ENCODE peak calls at places on chromosome 13, in four cellular contexts. D, M, U and I are unnamed samples.

GRCh38 chr13:98484289-98485219 is 92.4 kb downstream of the STK24 start:
- DNase-seq in D (no peak), M (peak), U (peak), I (no peak)

GRCh38 chr13:105442941-105443340 is 1092.5 kb downstream of the EFNB2 start:
- DNase-seq in D (no peak), M (no peak), U (no peak), I (no peak)

GRCh38 chr13:60591348-60591747 is 194.3 kb downstream of the TDRD3 start:
- DNase-seq in D (no peak), M (no peak), U (no peak), I (no peak)

GRCh38 chr13:111449041-111449440 is 128.6 kb downstream of the TEX29 start:
- DNase-seq in D (no peak), M (no peak), U (no peak), I (no peak)

GRCh38 chr13:113539822-113540221 is 44.7 kb upstream of the TFDP1 start:
- DNase-seq in D (no peak), M (no peak), U (no peak), I (no peak)

GRCh38 chr13:51666839-51667238 is 82.6 kb downstream of the WDFY2 start:
- DNase-seq in D (no peak), M (no peak), U (no peak), I (no peak)

GRCh38 chr13:44884076-44884729 is 105.1 kb downstream of the NUFIP1 start:
- DNase-seq in D (no peak), M (no peak), U (no peak), I (no peak)

GRCh38 chr13:29923554-29924481 is 73.4 kb upstream of the UBL3 start:
- DNase-seq in D (no peak), M (peak), U (peak), I (peak)

GRCh38 chr13:64529874-64530485 is 2700.2 kb downstream of the PCDH9 start:
- DNase-seq in D (no peak), M (peak), U (peak), I (peak)

GRCh38 chr13:30373727-30374126 is 48.6 kb upstream of the UBE2L5 start:
- DNase-seq in D (peak), M (no peak), U (no peak), I (no peak)

GRCh38 chr13:75704194-75704941 is 68.2 kb downstream of the LMO7 start:
- DNase-seq in D (no peak), M (no peak), U (no peak), I (no peak)

GRCh38 chr13:47420568-47420967 is 523.7 kb upstream of the HTR2A start:
- DNase-seq in D (no peak), M (no peak), U (no peak), I (no peak)

GRCh38 chr13:42027286-42027685 is 21.2 kb upstream of the DGKH start:
- DNase-seq in D (no peak), M (no peak), U (no peak), I (no peak)

GRCh38 chr13:112160558-112160957 is 93.6 kb downstream of the SOX1 start:
- DNase-seq in D (no peak), M (no peak), U (no peak), I (no peak)

GRCh38 chr13:61989984-61990383 is 574.3 kb upstream of the PCDH20 start:
- DNase-seq in D (no peak), M (no peak), U (no peak), I (no peak)

GRCh38 chr13:99371956-99372355 is 64.8 kb upstream of the GPR183 start:
- DNase-seq in D (no peak), M (no peak), U (no peak), I (no peak)

GRCh38 chr13:43537124-43537523 is 249.6 kb downstream of the ENOX1 start:
- DNase-seq in D (no peak), M (no peak), U (no peak), I (no peak)
- TF ChIP-seq CREB1 in D (no peak), M (no peak), U (no peak), I (no peak)

DNA sequence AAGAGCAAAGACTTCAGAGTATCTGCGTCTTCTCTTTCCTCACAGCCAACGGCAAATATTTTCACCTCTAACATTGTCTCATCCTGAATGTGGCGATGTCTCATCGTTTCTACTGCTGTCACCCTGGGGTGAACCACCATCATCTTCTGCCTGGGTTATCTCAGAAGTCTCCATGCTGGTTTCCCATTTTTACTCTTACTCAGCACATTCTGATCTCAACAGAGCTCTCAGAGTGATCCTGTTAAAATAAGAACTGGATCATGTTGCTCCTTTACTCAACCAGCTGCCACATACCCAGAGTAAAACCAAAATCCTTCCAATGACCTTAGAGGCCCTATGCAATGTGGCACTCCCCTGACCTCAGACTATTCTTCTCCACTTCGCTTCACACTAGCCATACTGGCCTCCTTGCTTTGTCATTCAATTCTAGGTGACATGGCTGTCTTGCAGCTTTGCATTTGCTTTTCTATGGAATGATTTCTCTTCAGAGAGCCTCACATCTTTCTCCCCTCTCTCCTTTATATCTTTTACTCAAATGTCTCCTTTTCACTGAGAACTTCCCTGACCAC is 7.8 kb upstream of the OLFM4 start:
- DNase-seq in D (no peak), M (no peak), U (no peak), I (no peak)
- TF ChIP-seq RFX5 in D (no peak), M (no peak), U (no peak), I (no peak)

DNA sequence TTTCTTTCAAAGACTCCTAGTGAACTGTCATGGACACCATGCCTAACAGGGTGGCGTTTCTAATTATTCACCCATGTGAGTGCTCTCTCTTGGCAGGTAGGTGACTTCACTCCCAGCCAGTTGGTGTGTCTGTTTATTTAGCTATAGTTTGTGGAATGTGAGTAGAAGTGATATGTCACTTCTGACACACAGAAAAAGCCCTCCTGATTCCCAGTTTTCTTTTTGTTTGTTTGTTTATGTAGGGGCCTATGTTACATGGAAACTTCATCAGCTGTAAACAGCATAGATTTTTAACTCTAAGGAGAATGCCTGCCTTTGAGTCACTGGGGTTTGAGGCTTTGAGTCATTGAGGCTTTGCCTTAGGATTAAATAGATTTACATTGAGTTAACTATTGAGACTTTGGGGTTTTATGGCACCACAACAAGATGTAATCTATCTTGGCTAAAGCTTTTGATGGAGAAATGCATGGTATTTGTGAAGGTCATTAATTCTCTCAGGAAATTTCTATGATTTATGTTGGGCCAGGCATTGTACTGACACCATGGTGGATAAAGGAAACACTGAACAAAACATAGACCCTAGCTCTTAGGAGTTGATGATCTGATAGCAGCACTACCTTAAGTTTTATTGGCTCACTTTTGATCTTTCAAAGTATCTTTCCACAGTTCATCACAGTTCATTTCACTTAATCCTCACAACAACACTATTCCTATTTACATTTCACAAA is 45.3 kb downstream of the UFM1 start:
- DNase-seq in D (no peak), M (no peak), U (no peak), I (no peak)
- TF ChIP-seq CREB1 in D (no peak), M (no peak), U (no peak), I (no peak)

GRCh38 chr13:109761695-109762094 is 24.7 kb downstream of the IRS2 start:
- DNase-seq in D (no peak), M (no peak), U (no peak), I (no peak)
- TF ChIP-seq RFX5 in D (no peak), M (no peak), U (no peak), I (no peak)

GRCh38 chr13:73001971-73002370 is 56.8 kb upstream of the KLF5 start:
- DNase-seq in D (no peak), M (no peak), U (no peak), I (no peak)

GRCh38 chr13:72998012-72998411 is 60.8 kb upstream of the KLF5 start:
- DNase-seq in D (no peak), M (no peak), U (no peak), I (no peak)

GRCh38 chr13:73000027-73000674 is 58.7 kb upstream of the KLF5 start:
- DNase-seq in D (peak), M (no peak), U (no peak), I (no peak)
- TF ChIP-seq CREB1 in D (no peak), M (no peak), U (no peak), I (no peak)

GRCh38 chr13:49098198-49098597 is 121.9 kb upstream of the MLNR start:
- DNase-seq in D (no peak), M (no peak), U (no peak), I (no peak)

GRCh38 chr13:49100637-49101570 is 119.2 kb upstream of the MLNR start:
- DNase-seq in D (no peak), M (no peak), U (no peak), I (no peak)

GRCh38 chr13:49097374-49097773 is 121.7 kb downstream of the FNDC3A start:
- DNase-seq in D (no peak), M (no peak), U (peak), I (no peak)

GRCh38 chr13:49099513-49099877 is 120.6 kb upstream of the MLNR start:
- DNase-seq in D (no peak), M (no peak), U (no peak), I (no peak)

GRCh38 chr13:49098771-49099512 is 121.2 kb upstream of the MLNR start:
- DNase-seq in D (no peak), M (no peak), U (no peak), I (no peak)
- TF ChIP-seq RFX5 in D (no peak), M (no peak), U (no peak), I (no peak)

DNA sequence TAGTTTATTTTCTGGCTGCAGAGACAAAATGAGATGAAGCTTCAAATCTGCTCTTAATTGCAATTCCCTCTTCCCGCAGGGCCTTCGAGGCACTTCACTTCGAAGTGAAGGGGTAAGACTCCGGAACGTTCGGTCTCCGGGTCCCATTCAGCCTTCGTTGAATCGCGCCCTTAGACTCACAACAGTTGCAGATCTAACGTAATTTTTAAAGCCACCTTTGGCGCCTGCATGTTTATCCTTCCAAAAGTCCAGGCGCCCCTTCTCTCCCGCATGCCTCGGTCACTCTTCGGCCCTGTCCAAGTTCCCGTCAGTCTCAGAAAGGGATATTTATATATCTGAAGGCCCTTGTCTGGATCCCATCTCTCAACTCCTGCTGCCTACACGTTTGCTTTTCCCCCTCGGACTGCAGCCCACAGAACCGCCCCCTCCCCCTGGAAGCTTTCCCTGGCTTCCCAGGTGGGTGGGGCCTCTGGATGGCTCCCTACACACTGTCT is 912 bp upstream of the KCTD12 start:
- DNase-seq in D (no peak), M (no peak), U (no peak), I (no peak)
- TF ChIP-seq CREB1 in D (no peak), M (no peak), U (no peak), I (no peak)

DNA sequence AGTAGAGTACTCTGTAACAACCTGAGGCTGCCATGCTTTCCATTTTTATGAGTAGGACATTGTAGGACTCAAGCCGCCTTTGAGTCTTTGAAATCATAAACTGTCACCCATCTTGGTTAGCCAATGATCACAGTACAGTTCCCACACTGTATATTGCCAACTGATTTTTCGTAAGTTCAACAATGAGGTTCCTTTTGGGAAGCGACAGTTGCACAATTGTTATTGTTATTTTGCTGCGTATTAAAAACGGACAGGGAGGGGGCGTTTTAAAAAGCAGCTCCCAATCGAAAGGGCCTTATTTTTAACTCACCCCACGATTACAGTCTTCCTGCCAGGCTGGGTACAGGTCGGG is 608 bp downstream of the SLC46A3 start:
- DNase-seq in D (no peak), M (no peak), U (no peak), I (no peak)
- TF ChIP-seq RFX5 in D (no peak), M (no peak), U (no peak), I (no peak)